ENCODE peak calls at places on chromosomes 2 and 18, in six cellular contexts. Q is caudate nucleus; C is stimulated activated CD8-positive, alpha-beta memory T cell treated with anti-CD3 and anti-CD28 coated beads, Interleukin-4, amount 100 ng/mL, for 1 hour; K is SK-N-SH; L is H4; X is T-helper 2 cell. T is an unnamed sample.
A peak's percentile ranks its signal among the peaks of the same experiment; 100 is the strongest.

GRCh38 chr2:144464730-144465129 is 55.2 kb downstream of the ZEB2 start:
- DNase-seq in Q (no peak), C (no peak), K (no peak), L (no peak), X (no peak), T (no peak)

GRCh38 chr2:25250331-25251031 is 82.1 kb upstream of the POMC start:
- DNase-seq in Q (peak; percentile 83), C (no peak), K (peak; percentile 56), L (no peak), X (no peak), T (no peak)

GRCh38 chr2:86686905-86687304 is 33.2 kb upstream of the RMND5A start:
- DNase-seq in Q (no peak), C (no peak), K (no peak), L (no peak), X (no peak), T (no peak)

GRCh38 chr2:218386505-218387368 is 4.7 kb downstream of the SLC11A1 start:
- DNase-seq in Q (no peak), C (no peak), K (peak; percentile 16), L (no peak), X (no peak), T (no peak)

GRCh38 chr2:25814681-25815080 is 63.6 kb downstream of the ASXL2 start:
- DNase-seq in Q (no peak), C (no peak), K (no peak), L (no peak), X (no peak), T (peak; percentile 6)

GRCh38 chr2:11899264-11899818 is 152.9 kb downstream of the LPIN1 start:
- DNase-seq in Q (no peak), C (no peak), K (no peak), L (no peak), X (no peak), T (peak; percentile 53)

GRCh38 chr2:120768112-120769048 is 32.7 kb downstream of the GLI2 start:
- DNase-seq in Q (no peak), C (no peak), K (no peak), L (no peak), X (no peak), T (no peak)

GRCh38 chr2:118443596-118443995 is 355.3 kb downstream of the INSIG2 start:
- DNase-seq in Q (no peak), C (no peak), K (no peak), L (peak; percentile 65), X (no peak), T (peak; percentile 62)

GRCh38 chr2:144370937-144371584 is 148.9 kb downstream of the ZEB2 start:
- DNase-seq in Q (no peak), C (no peak), K (no peak), L (peak; percentile 51), X (no peak), T (no peak)

GRCh38 chr18:55355220-55355619 is 232.8 kb downstream of the TCF4 start:
- DNase-seq in Q (no peak), C (no peak), K (no peak), L (no peak), X (no peak), T (no peak)

GRCh38 chr2:195049372-195050031 is 607.5 kb upstream of the SLC39A10 start:
- DNase-seq in Q (no peak), C (no peak), K (no peak), L (no peak), X (no peak), T (peak; percentile 65)

GRCh38 chr2:72916743-72917137 is 579 bp upstream of the EMX1 start:
- DNase-seq in Q (no peak), C (no peak), K (peak; percentile 46), L (no peak), X (no peak), T (no peak)

GRCh38 chr2:231272961-231273360 is 74.5 kb downstream of the ARMC9 start:
- DNase-seq in Q (no peak), C (no peak), K (no peak), L (no peak), X (no peak), T (no peak)

GRCh38 chr18:23503967-23504352 is 649 bp downstream of the RMC1 start:
- DNase-seq in Q (no peak), C (no peak), K (no peak), L (no peak), X (no peak), T (no peak)

GRCh38 chr2:17899871-17900270 is 21.4 kb downstream of the KCNS3 start:
- DNase-seq in Q (no peak), C (no peak), K (no peak), L (no peak), X (no peak), T (no peak)

T was measured in foreskin keratinocyte.